ENCODE peak calls at places on chromosomes 7 and 10, in five cellular contexts. O is adipocyte; D is HTR-8/SVneo; W is NCI-H460; Y is stimulated activated CD8-positive, alpha-beta memory T cell treated with anti-CD3 and anti-CD28 coated beads, Interleukin-4, amount 100 ng/mL, for 24 hours. N is an unnamed sample.

GRCh38 chr10:23884671-23885070 is 324.3 kb upstream of the KIAA1217 start:
- DNase-seq in O (no peak), D (no peak), W (no peak), Y (no peak), N (no peak)

GRCh38 chr10:130398090-130398994 is 262.2 kb downstream of the GLRX3 start:
- DNase-seq in O (no peak), D (no peak), W (no peak), Y (no peak), N (no peak)

GRCh38 chr10:86964061-86964846 is 4.0 kb upstream of the ADIRF start:
- DNase-seq in O (no peak), D (no peak), W (no peak), Y (no peak), N (no peak)

GRCh38 chr10:81157649-81158048 is 619.9 kb downstream of the SH2D4B start:
- DNase-seq in O (no peak), D (no peak), W (no peak), Y (no peak), N (no peak)

GRCh38 chr10:33612551-33612950 is 278.1 kb upstream of the NRP1 start:
- DNase-seq in O (peak), D (no peak), W (no peak), Y (no peak), N (no peak)

GRCh38 chr10:22345301-22346086 is at the start of gene SPAG6:
- DNase-seq in O (no peak), D (no peak), W (no peak), Y (peak), N (peak)

GRCh38 chr10:32189400-32190084 is 133.3 kb upstream of the KIF5B start:
- DNase-seq in O (no peak), D (no peak), W (no peak), Y (no peak), N (no peak)

GRCh38 chr7:108535257-108535656 is 9.3 kb upstream of the PNPLA8 start:
- DNase-seq in O (no peak), D (no peak), W (no peak), Y (no peak), N (no peak)

GRCh38 chr10:90695915-90696676 is 161.7 kb downstream of the HTR7 start:
- DNase-seq in O (no peak), D (no peak), W (no peak), Y (no peak), N (no peak)

GRCh38 chr10:68492118-68492517 is 20.3 kb upstream of the DNA2 start:
- DNase-seq in O (peak), D (no peak), W (no peak), Y (no peak), N (no peak)

GRCh38 chr10:33136271-33136670 is 178.2 kb upstream of the ITGB1 start:
- DNase-seq in O (peak), D (no peak), W (no peak), Y (no peak), N (no peak)

GRCh38 chr7:28996836-28997235 is 38.7 kb upstream of the TRIL start:
- DNase-seq in O (no peak), D (no peak), W (peak), Y (no peak), N (no peak)

GRCh38 chr7:100678291-100678984 is 4.9 kb downstream of the GNB2 start:
- DNase-seq in O (no peak), D (no peak), W (no peak), Y (no peak), N (no peak)

GRCh38 chr7:138197306-138197640 is 121.0 kb downstream of the AKR1D1 start:
- DNase-seq in O (no peak), D (no peak), W (no peak), Y (no peak), N (no peak)

GRCh38 chr7:86407291-86407690 is 236.4 kb upstream of the GRM3 start:
- DNase-seq in O (no peak), D (no peak), W (no peak), Y (no peak), N (no peak)

GRCh38 chr10:4129866-4130455 is 345.0 kb upstream of the KLF6 start:
- DNase-seq in O (no peak), D (no peak), W (no peak), Y (no peak), N (no peak)

GRCh38 chr10:106795619-106796018 is 368.9 kb downstream of the SORCS1 start:
- DNase-seq in O (peak), D (no peak), W (peak), Y (no peak), N (no peak)

GRCh38 chr10:99548041-99548530 is 15.3 kb downstream of the NKX2-3 start:
- DNase-seq in O (no peak), D (peak), W (peak), Y (no peak), N (no peak)

GRCh38 chr7:38306136-38306535 is 32.7 kb upstream of the TARP start:
- DNase-seq in O (peak), D (no peak), W (no peak), Y (no peak), N (no peak)

GRCh38 chr10:25875555-25876165 is 58.4 kb upstream of the MYO3A start:
- DNase-seq in O (peak), D (peak), W (peak), Y (peak), N (peak)

GRCh38 chr7:34454381-34454780 is 203.6 kb upstream of the NPSR1 start:
- DNase-seq in O (no peak), D (no peak), W (no peak), Y (no peak), N (no peak)

GRCh38 chr7:84364708-84365107 is 170.1 kb upstream of the SEMA3A start:
- DNase-seq in O (peak), D (no peak), W (no peak), Y (no peak), N (no peak)

GRCh38 chr10:71333154-71333887 is 14.3 kb downstream of the SLC29A3 start:
- DNase-seq in O (no peak), D (no peak), W (no peak), Y (no peak), N (no peak)

GRCh38 chr7:115618676-115619075 is 411.9 kb downstream of the TFEC start:
- DNase-seq in O (no peak), D (no peak), W (no peak), Y (no peak), N (no peak)

GRCh38 chr7:27108390-27109127 is 6.1 kb upstream of the HOXA2 start:
- DNase-seq in O (no peak), D (no peak), W (no peak), Y (no peak), N (no peak)

GRCh38 chr10:29608062-29608461 is 26.7 kb downstream of the SVIL start:
- DNase-seq in O (no peak), D (no peak), W (no peak), Y (no peak), N (no peak)

GRCh38 chr7:55083206-55083605 is 64.4 kb downstream of the EGFR start:
- DNase-seq in O (no peak), D (no peak), W (no peak), Y (no peak), N (no peak)

GRCh38 chr7:103929808-103930415 is 59.5 kb downstream of the RELN start:
- DNase-seq in O (no peak), D (no peak), W (no peak), Y (no peak), N (no peak)

GRCh38 chr7:82050134-82050533 is 280.3 kb upstream of the HGF start:
- DNase-seq in O (peak), D (peak), W (peak), Y (no peak), N (no peak)

GRCh38 chr10:3220853-3221252 is 48.3 kb upstream of the PITRM1 start:
- DNase-seq in O (no peak), D (no peak), W (no peak), Y (no peak), N (no peak)

GRCh38 chr7:5333121-5334050 is 50.6 kb downstream of the SLC29A4 start:
- DNase-seq in O (no peak), D (no peak), W (no peak), Y (no peak), N (no peak)

GRCh38 chr10:70940834-70941568 is 52.6 kb upstream of the PCBD1 start:
- DNase-seq in O (no peak), D (no peak), W (no peak), Y (no peak), N (no peak)

GRCh38 chr7:38795596-38795995 is 113.4 kb downstream of the VPS41 start:
- DNase-seq in O (no peak), D (no peak), W (no peak), Y (no peak), N (no peak)

GRCh38 chr10:17847586-17848296 is 38.6 kb downstream of the MRC1 start:
- DNase-seq in O (peak), D (no peak), W (no peak), Y (no peak), N (no peak)